ENCODE peak calls at places on chromosomes 4 and X, in seven cellular contexts. Q is heart left ventricle; V is left ventricle myocardium inferior; E is fibroblast of lung; F is CD8-positive, alpha-beta T cell; L is pancreas; D is lung. W is an unnamed sample.

GRCh38 chr4:185031611-185032010 is 13.3 kb downstream of the HELT start:
- DNase-seq in Q (no peak), V (no peak), E (no peak), F (no peak), L (no peak), D (no peak), W (no peak)

GRCh38 chr4:7383251-7383650 is 51.5 kb downstream of the PSAPL1 start:
- DNase-seq in Q (no peak), V (no peak), E (no peak), F (no peak), L (no peak), D (no peak), W (no peak)

GRCh38 chr4:37632836-37633235 is 53.3 kb downstream of the RELL1 start:
- DNase-seq in Q (no peak), V (no peak), E (no peak), F (no peak), L (no peak), D (no peak), W (no peak)

GRCh38 chr4:21986312-21986711 is 37.7 kb upstream of the KCNIP4 start:
- DNase-seq in Q (no peak), V (no peak), E (no peak), F (no peak), L (no peak), D (no peak), W (no peak)

GRCh38 chr4:8585721-8586161 is 5.5 kb downstream of the GPR78 start:
- DNase-seq in Q (no peak), V (no peak), E (no peak), F (no peak), L (no peak), D (no peak), W (no peak)

GRCh38 chr4:121375262-121375661 is 5.6 kb downstream of the QRFPR start:
- DNase-seq in Q (no peak), V (no peak), E (peak; percentile 69), F (no peak), L (no peak), D (no peak), W (no peak)

GRCh38 chr4:67459164-67459563 is 86.1 kb downstream of the CENPC start:
- DNase-seq in Q (no peak), V (no peak), E (peak; percentile 24), F (no peak), L (no peak), D (no peak), W (no peak)

GRCh38 chr4:11598591-11598990 is 169.9 kb upstream of the HS3ST1 start:
- DNase-seq in Q (no peak), V (no peak), E (no peak), F (no peak), L (no peak), D (no peak), W (no peak)

GRCh38 chrX:41559662-41560061 is 112.5 kb downstream of the NYX start:
- DNase-seq in Q (no peak), V (no peak), E (peak; percentile 91), F (peak; percentile 21), L (no peak), D (no peak), W (no peak)

GRCh38 chrX:155998761-155999510 is 1.4 kb downstream of the IL9R start:
- DNase-seq in Q (no peak), V (no peak), E (no peak), F (no peak), L (no peak), D (no peak), W (no peak)

GRCh38 chr4:141614878-141615586 is 21.4 kb upstream of the IL15 start:
- DNase-seq in Q (no peak), V (no peak), E (no peak), F (no peak), L (no peak), D (no peak), W (no peak)

GRCh38 chrX:114798902-114799301 is 215.0 kb downstream of the HTR2C start:
- DNase-seq in Q (no peak), V (no peak), E (peak; percentile 2), F (no peak), L (no peak), D (no peak), W (no peak)

GRCh38 chr4:118991686-118992085 is 103.0 kb downstream of the SYNPO2 start:
- DNase-seq in Q (no peak), V (no peak), E (no peak), F (no peak), L (no peak), D (no peak), W (no peak)

GRCh38 chr4:119025440-119025839 is 110.2 kb upstream of the MYOZ2 start:
- DNase-seq in Q (no peak), V (peak; percentile 37), E (peak; percentile 77), F (no peak), L (no peak), D (peak; percentile 59), W (no peak)

GRCh38 chrX:102835504-102836146 is 101.4 kb upstream of the RAB40AL start:
- DNase-seq in Q (no peak), V (no peak), E (no peak), F (no peak), L (peak; percentile 29), D (no peak), W (peak; percentile 30)

GRCh38 chrX:40173662-40174593 is 76.2 kb upstream of the BCOR start:
- DNase-seq in Q (no peak), V (no peak), E (peak; percentile 8), F (peak; percentile 37), L (peak; percentile 52), D (peak; percentile 68), W (peak; percentile 78)

GRCh38 chrX:23883737-23884354 is 23.9 kb downstream of the APOO start:
- DNase-seq in Q (no peak), V (no peak), E (peak; percentile 81), F (no peak), L (no peak), D (no peak), W (no peak)

GRCh38 chr4:41541697-41542096 is 3.7 kb downstream of the LIMCH1 start:
- DNase-seq in Q (no peak), V (no peak), E (peak; percentile 18), F (no peak), L (no peak), D (no peak), W (no peak)

GRCh38 chrX:41350150-41350975 is 16.4 kb downstream of the DDX3X start:
- DNase-seq in Q (no peak), V (no peak), E (peak; percentile 39), F (no peak), L (no peak), D (no peak), W (no peak)

GRCh38 chr4:93791570-93792195 is 36.9 kb upstream of the ATOH1 start:
- DNase-seq in Q (no peak), V (no peak), E (peak; percentile 23), F (no peak), L (peak; percentile 54), D (peak; percentile 37), W (peak; percentile 39)

GRCh38 chr4:7021930-7022658 is 21.1 kb upstream of the TADA2B start:
- DNase-seq in Q (no peak), V (no peak), E (peak; percentile 89), F (no peak), L (no peak), D (no peak), W (no peak)

GRCh38 chr4:140906984-140907962 is 151.1 kb upstream of the TBC1D9 start:
- DNase-seq in Q (no peak), V (no peak), E (peak; percentile 5), F (no peak), L (no peak), D (no peak), W (no peak)

GRCh38 chr4:40211224-40212185 is 14.7 kb downstream of the RHOH start:
- DNase-seq in Q (no peak), V (no peak), E (no peak), F (no peak), L (no peak), D (no peak), W (no peak)
- H3K36me3 ChIP-seq in Q (no peaks in the 10 kb centered on the region), V (no peaks in the 10 kb centered on the region), E (no peaks in the 10 kb centered on the region), F (peaks cover 25% of the 10 kb centered on the region), L (no peaks in the 10 kb centered on the region), D (no peaks in the 10 kb centered on the region), W (no peaks in the 10 kb centered on the region)

DNA sequence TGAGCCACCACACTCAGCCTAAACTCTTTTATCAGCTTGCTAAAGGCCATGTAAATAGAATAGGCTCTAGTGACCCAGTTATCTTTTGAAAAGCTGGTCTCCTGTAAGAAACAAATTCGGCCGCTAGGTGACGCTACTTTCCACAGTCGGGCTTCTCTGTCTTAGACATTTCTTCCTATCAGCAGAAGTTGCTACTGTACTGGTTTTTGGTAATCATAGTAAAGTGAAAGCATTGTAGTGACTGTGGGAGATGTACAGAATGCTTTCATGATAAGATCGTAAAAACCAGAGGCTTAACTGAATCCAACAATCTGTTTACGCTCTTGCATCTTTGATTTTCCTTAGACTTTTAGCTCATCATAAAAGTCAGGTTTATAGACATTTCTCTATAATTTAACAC is 82.6 kb downstream of the GK start:
- DNase-seq in Q (no peak), V (peak; percentile 15), E (peak; percentile 22), F (peak; percentile 64), L (peak; percentile 37), D (peak; percentile 69), W (peak; percentile 16)
- TF ChIP-seq CTCF in Q (peak; percentile 54), V (peak; percentile 59), E (peak; percentile 68), F (peak; percentile 70), L (peak; percentile 12), D (peak; percentile 10), W (peak; percentile 28)

GRCh38 chrX:47515941-47516649 is 33.1 kb upstream of the ZNF41 start:
- DNase-seq in Q (no peak), V (no peak), E (peak; percentile 84), F (no peak), L (no peak), D (no peak), W (no peak)

GRCh38 chrX:47518105-47518504 is 35.1 kb upstream of the ZNF41 start:
- DNase-seq in Q (no peak), V (no peak), E (peak; percentile 43), F (no peak), L (no peak), D (no peak), W (no peak)

GRCh38 chrX:47514553-47515235 is 31.7 kb upstream of the ZNF41 start:
- DNase-seq in Q (no peak), V (no peak), E (peak; percentile 68), F (no peak), L (no peak), D (no peak), W (no peak)

GRCh38 chrX:47513697-47514085 is 30.7 kb upstream of the ZNF41 start:
- DNase-seq in Q (no peak), V (no peak), E (peak; percentile 22), F (no peak), L (no peak), D (no peak), W (no peak)
- H3K4me3 ChIP-seq in Q (peak overlapping the region; percentile 46), V (peak overlapping the region; percentile 60), E (peak overlapping the region; percentile 40), F (peak overlapping the region; percentile 25), L (peak overlapping the region; percentile 41), D (no peak overlapping the region), W (no peak overlapping the region)

GRCh38 chr4:73454920-73455319 is 18.9 kb downstream of the AFP start:
- DNase-seq in Q (no peak), V (no peak), E (no peak), F (no peak), L (no peak), D (no peak), W (no peak)

GRCh38 chr4:73459048-73459421 is 22.5 kb upstream of the AFM start:
- DNase-seq in Q (no peak), V (no peak), E (no peak), F (no peak), L (no peak), D (no peak), W (no peak)

GRCh38 chr4:73456177-73457022 is 20.4 kb downstream of the AFP start:
- DNase-seq in Q (no peak), V (no peak), E (no peak), F (no peak), L (no peak), D (no peak), W (no peak)

GRCh38 chr4:73460913-73461522 is 20.5 kb upstream of the AFM start:
- DNase-seq in Q (no peak), V (no peak), E (no peak), F (no peak), L (no peak), D (no peak), W (no peak)

GRCh38 chr4:73458184-73459047 is 22.4 kb downstream of the AFP start:
- DNase-seq in Q (no peak), V (no peak), E (no peak), F (no peak), L (no peak), D (no peak), W (no peak)
- H3K36me3 ChIP-seq in Q (no peaks in the 10 kb centered on the region), V (no peaks in the 10 kb centered on the region), E (no peaks in the 10 kb centered on the region), F (no peaks in the 10 kb centered on the region), L (no peaks in the 10 kb centered on the region), D (no peaks in the 10 kb centered on the region), W (no peaks in the 10 kb centered on the region)

W was measured in thyroid gland.